ENCODE peak calls at places on chromosomes 3 and 15, in ten cellular contexts. Z, S, W, B, Y, F, D, M, L and N are unnamed samples.

GRCh38 chr3:120471643-120472042 is 20.9 kb upstream of the FSTL1 start:
- DNase-seq in D (no peak), W (peak; percentile 62), F (no peak), S (peak; percentile 43), L (no peak), Z (no peak), M (no peak), B (no peak), Y (peak; percentile 28), N (no peak)

GRCh38 chr15:34889486-34889885 is 80.1 kb downstream of the AQR start:
- DNase-seq in Y (peak; percentile 23), S (no peak), L (no peak), F (no peak), D (no peak), W (peak; percentile 22), Z (no peak), B (peak; percentile 23), M (no peak), N (no peak)

GRCh38 chr15:76973362-76973743 is 21.6 kb upstream of the PSTPIP1 start:
- DNase-seq in S (peak; percentile 52), Y (peak; percentile 26), D (peak; percentile 64), M (peak; percentile 79), Z (peak; percentile 47), B (peak; percentile 34), W (peak; percentile 72), F (peak; percentile 9), L (no peak), N (peak; percentile 12)

GRCh38 chr15:44427756-44428724 is 611 bp downstream of the CTDSPL2 start:
- DNase-seq in D (peak; percentile 78), W (peak; percentile 71), B (peak; percentile 81), S (peak; percentile 65), M (no peak), L (no peak), F (peak; percentile 78), Z (no peak), Y (peak; percentile 67), N (peak; percentile 62)

GRCh38 chr3:124631727-124632126 is 98.5 kb upstream of the UMPS start:
- DNase-seq in Y (no peak), F (no peak), Z (no peak), M (no peak), S (no peak), W (no peak), D (no peak), L (no peak), B (no peak), N (no peak)

GRCh38 chr3:114221165-114221880 is 16.1 kb downstream of the ZNF80 start:
- DNase-seq in Y (no peak), B (no peak), M (peak; percentile 77), F (peak; percentile 22), Z (peak; percentile 57), L (no peak), W (peak; percentile 95), S (no peak), D (no peak), N (no peak)

GRCh38 chr3:120153294-120153693 is 59.0 kb upstream of the GSK3B start:
- DNase-seq in D (no peak), W (peak; percentile 79), L (no peak), Z (no peak), M (no peak), Y (peak; percentile 92), B (peak; percentile 94), F (peak; percentile 91), S (peak; percentile 69), N (no peak)

GRCh38 chr3:194443911-194444310 is 42.9 kb downstream of the ATP13A3 start:
- DNase-seq in W (no peak), Y (no peak), M (no peak), F (no peak), B (no peak), S (peak; percentile 55), D (no peak), L (no peak), Z (no peak), N (no peak)

GRCh38 chr3:127043731-127044510 is 61.0 kb downstream of the PLXNA1 start:
- DNase-seq in L (no peak), D (no peak), W (no peak), F (no peak), Z (peak; percentile 14), Y (no peak), M (no peak), B (no peak), S (peak; percentile 45), N (no peak)

GRCh38 chr3:171281256-171281655 is 178.9 kb downstream of the TNIK start:
- DNase-seq in W (no peak), B (no peak), M (no peak), D (no peak), Z (no peak), L (no peak), S (no peak), Y (no peak), F (no peak), N (no peak)

GRCh38 chr15:100733088-100733487 is 130.7 kb downstream of the ASB7 start:
- DNase-seq in B (peak; percentile 62), S (peak; percentile 82), M (no peak), Z (no peak), D (no peak), F (peak; percentile 98), Y (peak; percentile 49), L (no peak), W (peak; percentile 60), N (no peak)

GRCh38 chr3:119184808-119185690 is 11.7 kb downstream of the UPK1B start:
- DNase-seq in F (peak; percentile 43), Z (no peak), B (peak; percentile 93), W (peak; percentile 65), D (no peak), M (no peak), Y (peak; percentile 87), S (peak; percentile 78), L (no peak), N (peak; percentile 12)

GRCh38 chr3:171306631-171307030 is 153.6 kb downstream of the TNIK start:
- DNase-seq in M (no peak), S (peak; percentile 68), W (peak; percentile 95), Z (peak; percentile 70), Y (peak; percentile 94), B (peak; percentile 35), L (peak; percentile 36), F (peak; percentile 96), D (no peak), N (no peak)

GRCh38 chr15:68409736-68410370 is 22.1 kb downstream of the ITGA11 start:
- DNase-seq in M (no peak), W (no peak), Y (no peak), D (no peak), S (no peak), B (no peak), L (no peak), Z (no peak), F (no peak), N (no peak)

GRCh38 chr3:9041626-9042025 is 78.4 kb upstream of the RAD18 start:
- DNase-seq in M (no peak), S (no peak), F (no peak), Z (no peak), B (no peak), Y (peak; percentile 12), L (no peak), D (no peak), W (no peak), N (no peak)

GRCh38 chr3:16124636-16125035 is 49.8 kb upstream of the GALNT15 start:
- DNase-seq in F (peak; percentile 92), S (peak; percentile 79), D (no peak), B (peak; percentile 92), Y (peak; percentile 99), M (no peak), W (peak; percentile 92), Z (no peak), L (no peak), N (no peak)

GRCh38 chr3:147705626-147706025 is 296.5 kb downstream of the ZIC1 start:
- DNase-seq in M (no peak), L (no peak), S (no peak), Z (no peak), B (no peak), W (no peak), F (no peak), D (no peak), Y (no peak), N (no peak)

GRCh38 chr15:35427091-35427490 is 118.9 kb downstream of the DPH6 start:
- DNase-seq in Y (peak; percentile 84), Z (no peak), L (no peak), D (no peak), M (no peak), B (peak; percentile 57), F (peak; percentile 71), S (peak; percentile 52), W (peak; percentile 82), N (no peak)

GRCh38 chr15:32652178-32652577 is 10.7 kb downstream of the SCG5 start:
- DNase-seq in B (peak; percentile 52), L (no peak), Y (no peak), M (no peak), F (no peak), D (no peak), W (no peak), Z (no peak), S (no peak), N (no peak)